ENCODE peak calls at places on chromosome 13, in eight cellular contexts. One of them, this sample, is unnamed.

GRCh38 chr13:98927954-98928927 is 49.6 kb downstream of the DOCK9 start:
- DNase-seq in substantia nigra: no peak
- DNase-seq in ACHN: no peak
- DNase-seq in adipocyte: peak
- DNase-seq in non-pigmented ciliary epithelial cell: no peak
- DNase-seq in sciatic nerve: no peak
- DNase-seq in AG04450: peak
- DNase-seq in activated naive CD8-positive, alpha-beta T cell treated with anti-CD3 and anti-CD28 coated beads for 36 hours: no peak
- DNase-seq in this sample: no peak

GRCh38 chr13:98456423-98456845 is 120.5 kb downstream of the STK24 start:
- DNase-seq in substantia nigra: no peak
- DNase-seq in ACHN: no peak
- DNase-seq in adipocyte: no peak
- DNase-seq in non-pigmented ciliary epithelial cell: no peak
- DNase-seq in sciatic nerve: no peak
- DNase-seq in AG04450: no peak
- DNase-seq in activated naive CD8-positive, alpha-beta T cell treated with anti-CD3 and anti-CD28 coated beads for 36 hours: no peak
- DNase-seq in this sample: no peak

GRCh38 chr13:79867248-79867647 is 386.3 kb downstream of the NDFIP2 start:
- DNase-seq in substantia nigra: no peak
- DNase-seq in ACHN: no peak
- DNase-seq in adipocyte: peak
- DNase-seq in non-pigmented ciliary epithelial cell: no peak
- DNase-seq in sciatic nerve: no peak
- DNase-seq in AG04450: no peak
- DNase-seq in activated naive CD8-positive, alpha-beta T cell treated with anti-CD3 and anti-CD28 coated beads for 36 hours: no peak
- DNase-seq in this sample: no peak

GRCh38 chr13:26323764-26324163 is 69.8 kb downstream of the CDK8 start:
- DNase-seq in substantia nigra: no peak
- DNase-seq in ACHN: no peak
- DNase-seq in adipocyte: no peak
- DNase-seq in non-pigmented ciliary epithelial cell: no peak
- DNase-seq in sciatic nerve: no peak
- DNase-seq in AG04450: no peak
- DNase-seq in activated naive CD8-positive, alpha-beta T cell treated with anti-CD3 and anti-CD28 coated beads for 36 hours: no peak
- DNase-seq in this sample: no peak

GRCh38 chr13:37602743-37603381 is 4.3 kb upstream of the POSTN start:
- DNase-seq in substantia nigra: no peak
- DNase-seq in ACHN: peak
- DNase-seq in adipocyte: peak
- DNase-seq in non-pigmented ciliary epithelial cell: no peak
- DNase-seq in sciatic nerve: no peak
- DNase-seq in AG04450: no peak
- DNase-seq in activated naive CD8-positive, alpha-beta T cell treated with anti-CD3 and anti-CD28 coated beads for 36 hours: no peak
- DNase-seq in this sample: no peak

GRCh38 chr13:74796126-74796643 is 662.0 kb upstream of the KLF12 start:
- DNase-seq in substantia nigra: no peak
- DNase-seq in ACHN: no peak
- DNase-seq in adipocyte: no peak
- DNase-seq in non-pigmented ciliary epithelial cell: no peak
- DNase-seq in sciatic nerve: no peak
- DNase-seq in AG04450: no peak
- DNase-seq in activated naive CD8-positive, alpha-beta T cell treated with anti-CD3 and anti-CD28 coated beads for 36 hours: no peak
- DNase-seq in this sample: no peak

GRCh38 chr13:59633290-59633689 is 530.4 kb downstream of the DIAPH3 start:
- DNase-seq in substantia nigra: no peak
- DNase-seq in ACHN: no peak
- DNase-seq in adipocyte: no peak
- DNase-seq in non-pigmented ciliary epithelial cell: no peak
- DNase-seq in sciatic nerve: no peak
- DNase-seq in AG04450: no peak
- DNase-seq in activated naive CD8-positive, alpha-beta T cell treated with anti-CD3 and anti-CD28 coated beads for 36 hours: no peak
- DNase-seq in this sample: no peak

GRCh38 chr13:113656015-113656588 is 1.9 kb downstream of the ATP4B start:
- DNase-seq in substantia nigra: no peak
- DNase-seq in ACHN: no peak
- DNase-seq in adipocyte: no peak
- DNase-seq in non-pigmented ciliary epithelial cell: no peak
- DNase-seq in sciatic nerve: peak
- DNase-seq in AG04450: no peak
- DNase-seq in activated naive CD8-positive, alpha-beta T cell treated with anti-CD3 and anti-CD28 coated beads for 36 hours: no peak
- DNase-seq in this sample: no peak

GRCh38 chr13:72726721-72727416 is 560 bp downstream of the MZT1 start:
- DNase-seq in substantia nigra: no peak
- DNase-seq in ACHN: peak
- DNase-seq in adipocyte: peak
- DNase-seq in non-pigmented ciliary epithelial cell: no peak
- DNase-seq in sciatic nerve: peak
- DNase-seq in AG04450: no peak
- DNase-seq in activated naive CD8-positive, alpha-beta T cell treated with anti-CD3 and anti-CD28 coated beads for 36 hours: peak
- DNase-seq in this sample: peak

GRCh38 chr13:24626449-24626848 is 53.8 kb upstream of the ATP12A start:
- DNase-seq in substantia nigra: no peak
- DNase-seq in ACHN: no peak
- DNase-seq in adipocyte: no peak
- DNase-seq in non-pigmented ciliary epithelial cell: no peak
- DNase-seq in sciatic nerve: no peak
- DNase-seq in AG04450: no peak
- DNase-seq in activated naive CD8-positive, alpha-beta T cell treated with anti-CD3 and anti-CD28 coated beads for 36 hours: no peak
- DNase-seq in this sample: no peak

GRCh38 chr13:46109451-46109850 is 4.6 kb upstream of the CPB2 start:
- DNase-seq in substantia nigra: no peak
- DNase-seq in ACHN: no peak
- DNase-seq in adipocyte: no peak
- DNase-seq in non-pigmented ciliary epithelial cell: no peak
- DNase-seq in sciatic nerve: no peak
- DNase-seq in AG04450: no peak
- DNase-seq in activated naive CD8-positive, alpha-beta T cell treated with anti-CD3 and anti-CD28 coated beads for 36 hours: no peak
- DNase-seq in this sample: no peak

GRCh38 chr13:22336460-22336859 is 665.6 kb downstream of the FGF9 start:
- DNase-seq in substantia nigra: no peak
- DNase-seq in ACHN: no peak
- DNase-seq in adipocyte: no peak
- DNase-seq in non-pigmented ciliary epithelial cell: no peak
- DNase-seq in sciatic nerve: no peak
- DNase-seq in AG04450: no peak
- DNase-seq in activated naive CD8-positive, alpha-beta T cell treated with anti-CD3 and anti-CD28 coated beads for 36 hours: no peak
- DNase-seq in this sample: no peak

GRCh38 chr13:99218545-99218944 is 17.9 kb downstream of the UBAC2 start:
- DNase-seq in substantia nigra: peak
- DNase-seq in ACHN: no peak
- DNase-seq in adipocyte: no peak
- DNase-seq in non-pigmented ciliary epithelial cell: no peak
- DNase-seq in sciatic nerve: no peak
- DNase-seq in AG04450: no peak
- DNase-seq in activated naive CD8-positive, alpha-beta T cell treated with anti-CD3 and anti-CD28 coated beads for 36 hours: no peak
- DNase-seq in this sample: no peak

GRCh38 chr13:27283906-27284523 is 13.4 kb downstream of the RASL11A start:
- DNase-seq in substantia nigra: no peak
- DNase-seq in ACHN: peak
- DNase-seq in adipocyte: peak
- DNase-seq in non-pigmented ciliary epithelial cell: no peak
- DNase-seq in sciatic nerve: no peak
- DNase-seq in AG04450: no peak
- DNase-seq in activated naive CD8-positive, alpha-beta T cell treated with anti-CD3 and anti-CD28 coated beads for 36 hours: no peak
- DNase-seq in this sample: no peak

GRCh38 chr13:75219479-75220237 is 262.3 kb downstream of the TBC1D4 start:
- DNase-seq in substantia nigra: no peak
- DNase-seq in ACHN: peak
- DNase-seq in adipocyte: peak
- DNase-seq in non-pigmented ciliary epithelial cell: no peak
- DNase-seq in sciatic nerve: peak
- DNase-seq in AG04450: peak
- DNase-seq in activated naive CD8-positive, alpha-beta T cell treated with anti-CD3 and anti-CD28 coated beads for 36 hours: peak
- DNase-seq in this sample: peak

GRCh38 chr13:24217601-24218281 is 57.2 kb downstream of the SPATA13 start:
- DNase-seq in substantia nigra: no peak
- DNase-seq in ACHN: no peak
- DNase-seq in adipocyte: no peak
- DNase-seq in non-pigmented ciliary epithelial cell: no peak
- DNase-seq in sciatic nerve: no peak
- DNase-seq in AG04450: no peak
- DNase-seq in activated naive CD8-positive, alpha-beta T cell treated with anti-CD3 and anti-CD28 coated beads for 36 hours: no peak
- DNase-seq in this sample: no peak

GRCh38 chr13:53200498-53201453 is 172.2 kb downstream of the OLFM4 start:
- DNase-seq in substantia nigra: no peak
- DNase-seq in ACHN: no peak
- DNase-seq in adipocyte: peak
- DNase-seq in non-pigmented ciliary epithelial cell: no peak
- DNase-seq in sciatic nerve: peak
- DNase-seq in AG04450: no peak
- DNase-seq in activated naive CD8-positive, alpha-beta T cell treated with anti-CD3 and anti-CD28 coated beads for 36 hours: peak
- DNase-seq in this sample: peak

GRCh38 chr13:113086031-113086750 is 19.4 kb upstream of the F7 start:
- DNase-seq in substantia nigra: no peak
- DNase-seq in ACHN: no peak
- DNase-seq in adipocyte: no peak
- DNase-seq in non-pigmented ciliary epithelial cell: no peak
- DNase-seq in sciatic nerve: no peak
- DNase-seq in AG04450: no peak
- DNase-seq in activated naive CD8-positive, alpha-beta T cell treated with anti-CD3 and anti-CD28 coated beads for 36 hours: no peak
- DNase-seq in this sample: no peak

GRCh38 chr13:102091231-102091630 is 310.6 kb downstream of the FGF14 start:
- DNase-seq in substantia nigra: no peak
- DNase-seq in ACHN: peak
- DNase-seq in adipocyte: no peak
- DNase-seq in non-pigmented ciliary epithelial cell: no peak
- DNase-seq in sciatic nerve: no peak
- DNase-seq in AG04450: no peak
- DNase-seq in activated naive CD8-positive, alpha-beta T cell treated with anti-CD3 and anti-CD28 coated beads for 36 hours: no peak
- DNase-seq in this sample: no peak

GRCh38 chr13:107650081-107650701 is 565.1 kb downstream of the LIG4 start:
- DNase-seq in substantia nigra: no peak
- DNase-seq in ACHN: peak
- DNase-seq in adipocyte: peak
- DNase-seq in non-pigmented ciliary epithelial cell: no peak
- DNase-seq in sciatic nerve: peak
- DNase-seq in AG04450: no peak
- DNase-seq in activated naive CD8-positive, alpha-beta T cell treated with anti-CD3 and anti-CD28 coated beads for 36 hours: peak
- DNase-seq in this sample: peak

This sample was measured in GM13976.